ENCODE peak calls at places on chromosomes 1 and 21, in eight cellular contexts. H is neural progenitor cell; E is mammary epithelial cell; O is HL-60; C is uterus; S is CD4-positive, alpha-beta T cell; U is pancreas; G is IMR-90. Z is an unnamed sample.

GRCh38 chr1:84737572-84737971 is 47.3 kb upstream of the SSX2IP start:
- DNase-seq in H (no peak), E (no peak), O (no peak), C (peak), S (no peak), U (no peak), G (no peak), Z (no peak)

GRCh38 chr1:204578867-204579664 is 62.9 kb downstream of the MDM4 start:
- DNase-seq in H (peak), E (no peak), O (no peak), C (no peak), S (no peak), U (no peak), G (no peak), Z (no peak)

GRCh38 chr1:6000444-6001288 is 8.4 kb upstream of the NPHP4 start:
- DNase-seq in H (no peak), E (no peak), O (no peak), C (no peak), S (peak), U (no peak), G (no peak), Z (no peak)

GRCh38 chr1:41418868-41419583 is 57.8 kb downstream of the FOXO6 start:
- DNase-seq in H (peak), E (peak), O (no peak), C (peak), S (no peak), U (peak), G (peak), Z (no peak)

GRCh38 chr1:6554907-6555778 is at the start of gene TAS1R1:
- DNase-seq in H (no peak), E (no peak), O (no peak), C (peak), S (no peak), U (peak), G (no peak), Z (no peak)

GRCh38 chr1:1068374-1069060 is 5.6 kb downstream of the RNF223 start:
- DNase-seq in H (peak), E (peak), O (no peak), C (no peak), S (peak), U (peak), G (no peak), Z (no peak)

GRCh38 chr1:242431786-242432185 is 92.7 kb downstream of the PLD5 start:
- DNase-seq in H (no peak), E (no peak), O (no peak), C (no peak), S (no peak), U (no peak), G (no peak), Z (no peak)

GRCh38 chr1:38064232-38064903 is 17.8 kb upstream of the POU3F1 start:
- DNase-seq in H (peak), E (peak), O (no peak), C (no peak), S (no peak), U (no peak), G (peak), Z (no peak)

GRCh38 chr21:44454747-44455523 is at the start of gene LRRC3:
- DNase-seq in H (peak), E (peak), O (peak), C (peak), S (peak), U (peak), G (peak), Z (peak)

GRCh38 chr1:21496886-21497285 is 12.3 kb upstream of the ALPL start:
- DNase-seq in H (no peak), E (no peak), O (no peak), C (no peak), S (no peak), U (no peak), G (no peak), Z (no peak)

GRCh38 chr1:208433086-208433485 is 188.9 kb upstream of the PLXNA2 start:
- DNase-seq in H (peak), E (peak), O (no peak), C (no peak), S (no peak), U (no peak), G (no peak), Z (no peak)

GRCh38 chr21:18041012-18041411 is 203.6 kb upstream of the CHODL start:
- DNase-seq in H (peak), E (no peak), O (peak), C (no peak), S (no peak), U (no peak), G (no peak), Z (no peak)

GRCh38 chr1:87814573-87814972 is 485.9 kb downstream of the LMO4 start:
- DNase-seq in H (no peak), E (no peak), O (no peak), C (no peak), S (no peak), U (no peak), G (no peak), Z (no peak)

GRCh38 chr1:64623750-64624445 is 121.0 kb upstream of the RAVER2 start:
- DNase-seq in H (no peak), E (peak), O (no peak), C (no peak), S (no peak), U (peak), G (peak), Z (no peak)

GRCh38 chr1:33378976-33379375 is 51.9 kb downstream of the PHC2 start:
- DNase-seq in H (no peak), E (no peak), O (no peak), C (no peak), S (no peak), U (no peak), G (no peak), Z (no peak)

GRCh38 chr21:33640697-33641338 is 723 bp downstream of the CRYZL1 start:
- DNase-seq in H (peak), E (no peak), O (peak), C (peak), S (no peak), U (peak), G (peak), Z (no peak)

GRCh38 chr1:32200226-32201010 is at the start of gene CCDC28B:
- DNase-seq in H (peak), E (peak), O (peak), C (peak), S (peak), U (peak), G (peak), Z (no peak)

GRCh38 chr1:4527819-4528218 is 126.6 kb upstream of the AJAP1 start:
- DNase-seq in H (no peak), E (no peak), O (no peak), C (no peak), S (no peak), U (no peak), G (no peak), Z (no peak)

GRCh38 chr1:31708324-31708723 is 4.5 kb upstream of the COL16A1 start:
- DNase-seq in H (no peak), E (no peak), O (no peak), C (no peak), S (no peak), U (no peak), G (peak), Z (no peak)

GRCh38 chr1:93980320-93980744 is 71.1 kb upstream of the GCLM start:
- DNase-seq in H (peak), E (no peak), O (no peak), C (no peak), S (no peak), U (peak), G (no peak), Z (no peak)

GRCh38 chr21:38277501-38278111 is 20.8 kb downstream of the KCNJ15 start:
- DNase-seq in H (no peak), E (peak), O (peak), C (peak), S (no peak), U (no peak), G (peak), Z (no peak)

GRCh38 chr1:32748926-32749325 is 46.4 kb upstream of the SYNC start:
- DNase-seq in H (no peak), E (no peak), O (no peak), C (no peak), S (no peak), U (no peak), G (no peak), Z (no peak)

GRCh38 chr1:8763888-8764287 is 53.6 kb downstream of the RERE start:
- DNase-seq in H (peak), E (no peak), O (no peak), C (peak), S (no peak), U (no peak), G (peak), Z (no peak)

GRCh38 chr1:193110864-193111263 is 5.7 kb upstream of the GLRX2 start:
- DNase-seq in H (no peak), E (no peak), O (no peak), C (no peak), S (no peak), U (no peak), G (no peak), Z (no peak)

GRCh38 chr21:42149656-42150457 is 69.1 kb upstream of the ABCG1 start:
- DNase-seq in H (no peak), E (peak), O (no peak), C (peak), S (peak), U (no peak), G (no peak), Z (peak)

GRCh38 chr21:39385299-39386145 is 36.6 kb upstream of the HMGN1 start:
- DNase-seq in H (no peak), E (peak), O (no peak), C (peak), S (peak), U (peak), G (peak), Z (peak)

GRCh38 chr1:198730952-198731351 is 92.1 kb downstream of the PTPRC start:
- DNase-seq in H (no peak), E (no peak), O (no peak), C (no peak), S (no peak), U (no peak), G (no peak), Z (no peak)

GRCh38 chr1:58574816-58575215 is 2.2 kb downstream of the TACSTD2 start:
- DNase-seq in H (no peak), E (peak), O (no peak), C (no peak), S (no peak), U (no peak), G (no peak), Z (no peak)

GRCh38 chr1:22806584-22806983 is 95.9 kb downstream of the EPHB2 start:
- DNase-seq in H (peak), E (no peak), O (no peak), C (no peak), S (no peak), U (no peak), G (no peak), Z (peak)

GRCh38 chr1:59272507-59272906 is 24.4 kb upstream of the FGGY start:
- DNase-seq in H (no peak), E (peak), O (no peak), C (no peak), S (no peak), U (no peak), G (peak), Z (no peak)

GRCh38 chr1:45892068-45892785 is 88.8 kb downstream of the MAST2 start:
- DNase-seq in H (no peak), E (peak), O (no peak), C (no peak), S (no peak), U (peak), G (peak), Z (no peak)

GRCh38 chr1:75855010-75855409 is 58.3 kb downstream of the MSH4 start:
- DNase-seq in H (no peak), E (peak), O (no peak), C (no peak), S (no peak), U (no peak), G (peak), Z (no peak)

GRCh38 chr21:35980821-35981220 is 79.5 kb downstream of the SETD4 start:
- DNase-seq in H (no peak), E (no peak), O (no peak), C (no peak), S (no peak), U (no peak), G (no peak), Z (no peak)

GRCh38 chr21:41627428-41627827 is 119.5 kb upstream of the TMPRSS2 start:
- DNase-seq in H (no peak), E (peak), O (no peak), C (no peak), S (no peak), U (no peak), G (peak), Z (no peak)

GRCh38 chr1:239817801-239818200 is 273.9 kb upstream of the FMN2 start:
- DNase-seq in H (no peak), E (no peak), O (no peak), C (no peak), S (no peak), U (no peak), G (no peak), Z (no peak)

GRCh38 chr1:226912587-226913176 is 27.4 kb upstream of the COQ8A start:
- DNase-seq in H (peak), E (peak), O (peak), C (no peak), S (peak), U (peak), G (peak), Z (peak)

GRCh38 chr1:231612393-231613089 is 14.0 kb upstream of the DISC1 start:
- DNase-seq in H (no peak), E (no peak), O (peak), C (no peak), S (peak), U (no peak), G (no peak), Z (no peak)
- H3K27ac ChIP-seq in H (no peak), E (no peak), O (peak), C (no peak), S (peak), U (no peak), G (no peak), Z (no peak)

GRCh38 chr1:77975907-77976306 is 3.0 kb downstream of the FUBP1 start:
- DNase-seq in H (no peak), E (no peak), O (no peak), C (no peak), S (no peak), U (no peak), G (no peak), Z (no peak)
- H3K27ac ChIP-seq in H (no peak), E (peak), O (peak), C (peak), S (no peak), U (no peak), G (no peak), Z (no peak)

GRCh38 chr1:111948209-111949131 is 41.0 kb downstream of the KCND3 start:
- DNase-seq in H (peak), E (peak), O (no peak), C (peak), S (no peak), U (peak), G (no peak), Z (no peak)
- H3K27ac ChIP-seq in H (no peak), E (peak), O (no peak), C (peak), S (no peak), U (no peak), G (no peak), Z (no peak)

GRCh38 chr1:164787834-164788231 is 228.8 kb downstream of the PBX1 start:
- DNase-seq in H (no peak), E (peak), O (no peak), C (no peak), S (no peak), U (no peak), G (no peak), Z (no peak)
- H3K27ac ChIP-seq in H (no peak), E (no peak), O (no peak), C (peak), S (no peak), U (no peak), G (no peak), Z (no peak)